ENCODE peak calls at places on chromosome 2, in four cellular contexts. A is activated naive CD4-positive, alpha-beta T cell; M is HFF-Myc; O is stimulated activated CD8-positive, alpha-beta memory T cell treated with anti-CD3 and anti-CD28 coated beads, Interleukin-15, amount 100 ng/mL, for 24 hours. V is an unnamed sample.

GRCh38 chr2:153543639-153544071 is 65.1 kb upstream of the RPRM start:
- DNase-seq in O (no peak), A (no peak), M (no peak), V (no peak)

GRCh38 chr2:204586444-204587165 is 41.3 kb downstream of the PARD3B start:
- DNase-seq in M (no peak), O (no peak), A (no peak), V (no peak)

GRCh38 chr2:188902906-188903305 is 71.3 kb upstream of the COL3A1 start:
- DNase-seq in O (no peak), M (no peak), A (no peak), V (no peak)

GRCh38 chr2:180983468-180984388 is 3.3 kb downstream of the UBE2E3 start:
- DNase-seq in M (peak), O (no peak), A (no peak), V (peak)

GRCh38 chr2:216281316-216281715 is 91.0 kb downstream of the MARCHF4 start:
- DNase-seq in A (no peak), O (no peak), M (no peak), V (no peak)

GRCh38 chr2:45223531-45223930 is 214.3 kb upstream of the SIX2 start:
- DNase-seq in M (no peak), O (no peak), A (no peak), V (no peak)

GRCh38 chr2:42922790-42923631 is 130.6 kb upstream of the HAAO start:
- DNase-seq in M (no peak), A (no peak), O (no peak), V (no peak)

GRCh38 chr2:85998071-85998991 is 107.4 kb downstream of the POLR1A start:
- DNase-seq in A (no peak), O (no peak), M (peak), V (no peak)

GRCh38 chr2:8805278-8806045 is 32.0 kb downstream of the KIDINS220 start:
- DNase-seq in O (no peak), A (no peak), M (no peak), V (no peak)

GRCh38 chr2:118315606-118316005 is 227.3 kb downstream of the INSIG2 start:
- DNase-seq in A (no peak), O (no peak), M (no peak), V (no peak)

GRCh38 chr2:6065713-6066112 is 373.5 kb downstream of the SOX11 start:
- DNase-seq in O (no peak), A (no peak), M (no peak), V (no peak)

GRCh38 chr2:67215214-67215613 is 181.9 kb upstream of the ETAA1 start:
- DNase-seq in O (no peak), A (no peak), M (peak), V (peak)

GRCh38 chr2:42906557-42907380 is 114.4 kb upstream of the HAAO start:
- DNase-seq in O (no peak), M (no peak), A (no peak), V (no peak)

GRCh38 chr2:179613299-179613651 is 248.1 kb downstream of the ZNF385B start:
- DNase-seq in A (no peak), O (no peak), M (no peak), V (no peak)

GRCh38 chr2:75788925-75789324 is 78.2 kb upstream of the GCFC2 start:
- DNase-seq in M (no peak), A (no peak), O (no peak), V (no peak)

V was measured in GM10248.